ENCODE peak calls at places on chromosomes 6 and 20, in six cellular contexts. One of them, this sample, is unnamed.
A peak's percentile ranks its signal among the peaks of the same experiment; 100 is the strongest.

GRCh38 chr6:4129446-4129845 is 5.9 kb downstream of the ECI2 start:
- DNase-seq in uterus: no peak
- DNase-seq in GM12891: no peak
- DNase-seq in ovary: no peak
- DNase-seq in lower leg skin: no peak
- DNase-seq in adrenal gland: no peak
- DNase-seq in this sample: no peak

GRCh38 chr6:133254552-133255228 is 13.5 kb downstream of the EYA4 start:
- DNase-seq in uterus: no peak
- DNase-seq in GM12891: no peak
- DNase-seq in ovary: no peak
- DNase-seq in lower leg skin: no peak
- DNase-seq in adrenal gland: no peak
- DNase-seq in this sample: no peak

GRCh38 chr6:24935753-24936152 is at the start of gene RIPOR2:
- DNase-seq in uterus: no peak
- DNase-seq in GM12891: no peak
- DNase-seq in ovary: no peak
- DNase-seq in lower leg skin: no peak
- DNase-seq in adrenal gland: peak; percentile 19
- DNase-seq in this sample: peak; percentile 84

GRCh38 chr6:133549252-133549925 is 308.2 kb downstream of the EYA4 start:
- DNase-seq in uterus: no peak
- DNase-seq in GM12891: no peak
- DNase-seq in ovary: no peak
- DNase-seq in lower leg skin: no peak
- DNase-seq in adrenal gland: no peak
- DNase-seq in this sample: no peak

GRCh38 chr6:106026748-106027147 is 59.4 kb upstream of the PRDM1 start:
- DNase-seq in uterus: no peak
- DNase-seq in GM12891: no peak
- DNase-seq in ovary: no peak
- DNase-seq in lower leg skin: no peak
- DNase-seq in adrenal gland: no peak
- DNase-seq in this sample: no peak

GRCh38 chr20:43840382-43841070 is 74.1 kb upstream of the TOX2 start:
- DNase-seq in uterus: no peak
- DNase-seq in GM12891: peak; percentile 43
- DNase-seq in ovary: no peak
- DNase-seq in lower leg skin: peak; percentile 50
- DNase-seq in adrenal gland: no peak
- DNase-seq in this sample: no peak

GRCh38 chr6:131683479-131683878 is 17.7 kb downstream of the OR2A4 start:
- DNase-seq in uterus: no peak
- DNase-seq in GM12891: no peak
- DNase-seq in ovary: no peak
- DNase-seq in lower leg skin: no peak
- DNase-seq in adrenal gland: no peak
- DNase-seq in this sample: no peak

GRCh38 chr20:8854566-8854965 is 214.3 kb upstream of the PLCB4 start:
- DNase-seq in uterus: peak; percentile 75
- DNase-seq in GM12891: no peak
- DNase-seq in ovary: peak; percentile 76
- DNase-seq in lower leg skin: no peak
- DNase-seq in adrenal gland: peak; percentile 16
- DNase-seq in this sample: no peak

GRCh38 chr6:105431226-105431625 is 28.3 kb upstream of the PREP start:
- DNase-seq in uterus: no peak
- DNase-seq in GM12891: no peak
- DNase-seq in ovary: no peak
- DNase-seq in lower leg skin: no peak
- DNase-seq in adrenal gland: peak; percentile 16
- DNase-seq in this sample: no peak

GRCh38 chr20:49615401-49616153 is 47.6 kb upstream of the PTGIS start:
- DNase-seq in uterus: no peak
- DNase-seq in GM12891: no peak
- DNase-seq in ovary: peak; percentile 34
- DNase-seq in lower leg skin: no peak
- DNase-seq in adrenal gland: peak; percentile 96
- DNase-seq in this sample: no peak

GRCh38 chr6:15443119-15443518 is 197.2 kb downstream of the JARID2 start:
- DNase-seq in uterus: no peak
- DNase-seq in GM12891: no peak
- DNase-seq in ovary: no peak
- DNase-seq in lower leg skin: no peak
- DNase-seq in adrenal gland: peak; percentile 48
- DNase-seq in this sample: no peak

GRCh38 chr6:148414836-148415235 is 72.2 kb downstream of the SASH1 start:
- DNase-seq in uterus: no peak
- DNase-seq in GM12891: no peak
- DNase-seq in ovary: no peak
- DNase-seq in lower leg skin: no peak
- DNase-seq in adrenal gland: no peak
- DNase-seq in this sample: no peak

GRCh38 chr6:19662911-19663310 is 174.3 kb upstream of the ID4 start:
- DNase-seq in uterus: no peak
- DNase-seq in GM12891: no peak
- DNase-seq in ovary: no peak
- DNase-seq in lower leg skin: no peak
- DNase-seq in adrenal gland: no peak
- DNase-seq in this sample: no peak

GRCh38 chr6:31861919-31862343 is 690 bp downstream of the NEU1 start:
- DNase-seq in uterus: no peak
- DNase-seq in GM12891: no peak
- DNase-seq in ovary: no peak
- DNase-seq in lower leg skin: no peak
- DNase-seq in adrenal gland: no peak
- DNase-seq in this sample: no peak

GRCh38 chr6:159180001-159180400 is 10.8 kb downstream of the FNDC1 start:
- DNase-seq in uterus: no peak
- DNase-seq in GM12891: no peak
- DNase-seq in ovary: no peak
- DNase-seq in lower leg skin: no peak
- DNase-seq in adrenal gland: no peak
- DNase-seq in this sample: no peak

GRCh38 chr6:158040051-158040803 is 58.6 kb downstream of the SYNJ2 start:
- DNase-seq in uterus: peak; percentile 57
- DNase-seq in GM12891: no peak
- DNase-seq in ovary: peak; percentile 49
- DNase-seq in lower leg skin: peak; percentile 75
- DNase-seq in adrenal gland: peak; percentile 79
- DNase-seq in this sample: no peak

GRCh38 chr20:61982240-61982950 is 83.3 kb downstream of the TAF4 start:
- DNase-seq in uterus: no peak
- DNase-seq in GM12891: no peak
- DNase-seq in ovary: no peak
- DNase-seq in lower leg skin: no peak
- DNase-seq in adrenal gland: no peak
- DNase-seq in this sample: no peak

GRCh38 chr6:150865406-150866146 is at the start of gene MTHFD1L:
- DNase-seq in uterus: peak; percentile 75
- DNase-seq in GM12891: peak; percentile 73
- DNase-seq in ovary: peak; percentile 85
- DNase-seq in lower leg skin: peak; percentile 92
- DNase-seq in adrenal gland: peak; percentile 89
- DNase-seq in this sample: peak; percentile 97
- TF ChIP-seq POLR2A in uterus: no peak
- TF ChIP-seq POLR2A in GM12891: peak; percentile 70
- TF ChIP-seq POLR2A in ovary: peak; percentile 49
- TF ChIP-seq POLR2A in lower leg skin: no peak
- TF ChIP-seq POLR2A in adrenal gland: peak; percentile 80
- TF ChIP-seq POLR2A in this sample: peak; percentile 60

DNA sequence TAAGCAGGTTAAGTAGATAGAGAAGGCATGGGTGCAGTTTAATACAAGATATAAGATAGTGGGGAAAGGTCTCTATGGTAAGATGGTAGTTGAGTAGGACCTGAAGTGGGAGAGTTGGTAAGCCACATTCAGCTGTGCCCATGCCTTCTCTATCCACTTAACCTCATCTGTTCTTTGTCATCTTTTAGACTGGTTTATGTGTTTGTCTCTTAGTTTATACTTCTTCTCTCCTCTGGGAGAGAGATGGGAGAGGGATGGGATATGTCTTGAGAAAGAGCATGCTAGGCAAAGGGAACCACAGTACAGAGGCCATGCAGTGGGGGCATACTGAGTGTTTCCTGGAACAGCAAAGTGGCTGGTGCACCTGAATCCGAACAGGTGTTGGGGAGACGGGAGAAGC is 46.7 kb downstream of the KIZ start:
- DNase-seq in uterus: no peak
- DNase-seq in GM12891: no peak
- DNase-seq in ovary: no peak
- DNase-seq in lower leg skin: no peak
- DNase-seq in adrenal gland: no peak
- DNase-seq in this sample: no peak
- TF ChIP-seq POLR2A in uterus: no peak
- TF ChIP-seq POLR2A in GM12891: no peak
- TF ChIP-seq POLR2A in ovary: no peak
- TF ChIP-seq POLR2A in lower leg skin: no peak
- TF ChIP-seq POLR2A in adrenal gland: no peak
- TF ChIP-seq POLR2A in this sample: no peak

DNA sequence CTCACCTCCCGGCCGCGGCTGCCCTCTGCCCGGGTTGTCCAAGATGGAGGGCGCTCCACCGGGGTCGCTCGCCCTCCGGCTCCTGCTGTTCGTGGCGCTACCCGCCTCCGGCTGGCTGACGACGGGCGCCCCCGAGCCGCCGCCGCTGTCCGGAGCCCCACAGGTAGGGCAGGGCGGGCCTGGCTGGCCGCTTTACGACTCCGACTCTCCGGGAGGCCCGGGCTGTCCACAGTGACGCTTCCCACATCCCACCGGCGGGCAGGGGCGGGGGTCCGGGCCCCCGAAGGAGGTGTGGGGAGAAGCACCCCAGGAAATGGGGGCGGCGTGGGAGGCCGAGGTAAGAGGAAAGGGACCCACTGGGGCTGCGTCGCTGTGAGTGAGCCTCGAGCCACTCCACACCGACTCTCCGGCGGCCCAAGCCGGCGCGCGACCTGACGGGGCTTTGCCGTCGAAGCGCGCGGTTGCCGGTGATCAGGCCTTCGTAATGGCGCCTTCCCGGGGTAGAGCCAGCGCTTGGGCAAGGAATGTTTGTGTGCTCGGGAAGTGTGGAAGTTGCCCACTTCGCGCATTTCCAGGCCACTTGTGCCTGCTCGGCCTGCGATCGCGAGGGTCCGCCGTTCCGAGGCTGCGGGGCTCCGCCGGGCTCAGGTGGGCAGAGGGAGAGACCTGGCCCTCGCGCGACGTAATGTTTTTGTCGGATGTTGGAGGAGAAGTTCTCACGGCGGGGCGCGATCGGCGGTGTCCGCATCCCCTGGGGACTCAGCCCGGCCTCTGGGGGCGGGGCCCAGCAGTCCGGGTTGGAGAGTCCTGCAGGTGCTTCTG is at the start of gene GINM1:
- DNase-seq in uterus: peak; percentile 47
- DNase-seq in GM12891: no peak
- DNase-seq in ovary: peak; percentile 71
- DNase-seq in lower leg skin: peak; percentile 91
- DNase-seq in adrenal gland: peak; percentile 56
- DNase-seq in this sample: peak; percentile 63
- TF ChIP-seq POLR2A in uterus: peak; percentile 32
- TF ChIP-seq POLR2A in GM12891: peak; percentile 6
- TF ChIP-seq POLR2A in ovary: peak; percentile 50
- TF ChIP-seq POLR2A in lower leg skin: no peak
- TF ChIP-seq POLR2A in adrenal gland: peak; percentile 32
- TF ChIP-seq POLR2A in this sample: peak; percentile 72

GRCh38 chr6:2840794-2841061 is 935 bp downstream of the SERPINB1 start:
- DNase-seq in uterus: no peak
- DNase-seq in GM12891: no peak
- DNase-seq in ovary: no peak
- DNase-seq in lower leg skin: peak; percentile 81
- DNase-seq in adrenal gland: no peak
- DNase-seq in this sample: no peak

GRCh38 chr6:2843138-2843740 is 1.6 kb upstream of the SERPINB1 start:
- DNase-seq in uterus: no peak
- DNase-seq in GM12891: no peak
- DNase-seq in ovary: no peak
- DNase-seq in lower leg skin: peak; percentile 54
- DNase-seq in adrenal gland: no peak
- DNase-seq in this sample: no peak

GRCh38 chr6:2839982-2840793 is 1.5 kb downstream of the SERPINB1 start:
- DNase-seq in uterus: no peak
- DNase-seq in GM12891: no peak
- DNase-seq in ovary: no peak
- DNase-seq in lower leg skin: no peak
- DNase-seq in adrenal gland: no peak
- DNase-seq in this sample: no peak

GRCh38 chr6:2842139-2842552 is 483 bp upstream of the SERPINB1 start:
- DNase-seq in uterus: no peak
- DNase-seq in GM12891: no peak
- DNase-seq in ovary: no peak
- DNase-seq in lower leg skin: no peak
- DNase-seq in adrenal gland: no peak
- DNase-seq in this sample: no peak

DNA sequence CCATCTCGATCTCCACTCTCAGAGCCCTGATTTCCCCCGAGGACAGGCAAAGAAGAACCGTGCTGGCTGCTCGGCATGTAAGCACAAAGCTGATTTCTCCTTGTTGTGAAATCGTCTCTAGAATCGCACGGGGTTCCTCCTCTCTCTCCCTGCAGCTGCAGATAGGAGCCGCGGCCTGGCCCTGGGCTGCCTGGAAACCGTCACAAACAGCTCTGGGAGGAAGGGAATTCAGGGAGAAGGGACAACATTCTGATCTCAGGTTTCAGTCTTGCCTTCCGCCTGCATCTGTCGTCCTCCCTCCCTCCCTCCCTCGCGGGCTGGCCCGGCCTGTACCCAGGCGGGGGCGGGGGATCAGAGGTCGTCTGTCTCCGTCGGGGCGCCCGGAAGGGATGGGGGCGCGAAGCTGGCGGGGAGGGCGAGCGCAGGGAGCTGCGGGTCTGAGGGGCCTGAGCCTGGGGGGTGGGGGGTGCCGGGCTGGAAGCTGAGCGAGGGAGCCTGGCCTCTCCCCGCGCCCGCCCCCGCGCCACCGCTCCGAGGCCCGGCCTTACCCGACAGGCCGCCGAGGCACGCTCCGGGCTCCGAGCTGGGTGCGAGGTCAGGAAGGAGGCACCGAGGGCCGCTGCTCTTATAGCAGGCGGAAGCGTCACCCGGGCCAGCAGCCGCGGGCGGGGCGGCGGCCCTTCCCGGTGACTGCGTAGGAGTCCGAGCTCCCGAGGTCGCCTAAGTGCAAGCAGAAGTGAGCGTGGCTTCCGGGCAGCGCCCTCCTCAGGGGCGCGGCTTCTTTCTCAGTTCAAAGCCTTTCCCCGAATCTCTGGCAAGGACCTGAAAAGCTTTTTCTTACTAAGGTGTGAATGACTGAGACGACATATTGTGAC is at the start of gene SERPINB1:
- DNase-seq in uterus: peak; percentile 81
- DNase-seq in GM12891: peak; percentile 25
- DNase-seq in ovary: peak; percentile 83
- DNase-seq in lower leg skin: peak; percentile 97
- DNase-seq in adrenal gland: peak; percentile 97
- DNase-seq in this sample: peak; percentile 98
- TF ChIP-seq POLR2A in uterus: no peak
- TF ChIP-seq POLR2A in GM12891: no peak
- TF ChIP-seq POLR2A in ovary: peak; percentile 46
- TF ChIP-seq POLR2A in lower leg skin: no peak
- TF ChIP-seq POLR2A in adrenal gland: peak; percentile 79
- TF ChIP-seq POLR2A in this sample: peak; percentile 88